ENCODE peak calls at places on chromosome 17, in eight cellular contexts. E is GM12891, L is uterus, O is vagina, C is A549, H is H54, N is testis, X is ovary. D is an unnamed sample.

GRCh38 chr17:33451221-33451620 is 158.1 kb upstream of the ASIC2 start:
- DNase-seq in E (no peak), L (no peak), O (no peak), C (no peak), H (no peak), N (no peak), X (no peak), D (no peak)

GRCh38 chr17:74994440-74994839 is 7.0 kb downstream of the CDR2L start:
- DNase-seq in E (no peak), L (no peak), O (no peak), C (no peak), H (no peak), N (no peak), X (no peak), D (no peak)

GRCh38 chr17:58965221-58965620 is 141.5 kb downstream of the TRIM37 start:
- DNase-seq in E (no peak), L (no peak), O (no peak), C (no peak), H (no peak), N (no peak), X (no peak), D (no peak)

GRCh38 chr17:16108386-16108785 is 106.9 kb downstream of the NCOR1 start:
- DNase-seq in E (no peak), L (no peak), O (no peak), C (no peak), H (no peak), N (no peak), X (no peak), D (no peak)

GRCh38 chr17:12046786-12047185 is 26.1 kb downstream of the MAP2K4 start:
- DNase-seq in E (no peak), L (no peak), O (no peak), C (no peak), H (no peak), N (no peak), X (no peak), D (no peak)

GRCh38 chr17:45801386-45801785 is 17.3 kb downstream of the CRHR1 start:
- DNase-seq in E (no peak), L (no peak), O (no peak), C (no peak), H (no peak), N (no peak), X (no peak), D (no peak)

GRCh38 chr17:10875984-10876555 is 38.2 kb upstream of the PIRT start:
- DNase-seq in E (peak), L (peak), O (no peak), C (peak), H (peak), N (peak), X (peak), D (no peak)

GRCh38 chr17:40139566-40140058 is 725 bp upstream of the CASC3 start:
- DNase-seq in E (peak), L (peak), O (no peak), C (no peak), H (no peak), N (no peak), X (peak), D (no peak)

GRCh38 chr17:73432624-73433190 is 120.9 kb upstream of the CDC42EP4 start:
- DNase-seq in E (no peak), L (no peak), O (no peak), C (no peak), H (no peak), N (no peak), X (no peak), D (no peak)

GRCh38 chr17:31754239-31754945 is 104.7 kb downstream of the COPRS start:
- DNase-seq in E (no peak), L (no peak), O (no peak), C (no peak), H (peak), N (no peak), X (no peak), D (no peak)

GRCh38 chr17:72233981-72234380 is 113.2 kb downstream of the SOX9 start:
- DNase-seq in E (no peak), L (no peak), O (no peak), C (no peak), H (no peak), N (no peak), X (no peak), D (no peak)

DNA sequence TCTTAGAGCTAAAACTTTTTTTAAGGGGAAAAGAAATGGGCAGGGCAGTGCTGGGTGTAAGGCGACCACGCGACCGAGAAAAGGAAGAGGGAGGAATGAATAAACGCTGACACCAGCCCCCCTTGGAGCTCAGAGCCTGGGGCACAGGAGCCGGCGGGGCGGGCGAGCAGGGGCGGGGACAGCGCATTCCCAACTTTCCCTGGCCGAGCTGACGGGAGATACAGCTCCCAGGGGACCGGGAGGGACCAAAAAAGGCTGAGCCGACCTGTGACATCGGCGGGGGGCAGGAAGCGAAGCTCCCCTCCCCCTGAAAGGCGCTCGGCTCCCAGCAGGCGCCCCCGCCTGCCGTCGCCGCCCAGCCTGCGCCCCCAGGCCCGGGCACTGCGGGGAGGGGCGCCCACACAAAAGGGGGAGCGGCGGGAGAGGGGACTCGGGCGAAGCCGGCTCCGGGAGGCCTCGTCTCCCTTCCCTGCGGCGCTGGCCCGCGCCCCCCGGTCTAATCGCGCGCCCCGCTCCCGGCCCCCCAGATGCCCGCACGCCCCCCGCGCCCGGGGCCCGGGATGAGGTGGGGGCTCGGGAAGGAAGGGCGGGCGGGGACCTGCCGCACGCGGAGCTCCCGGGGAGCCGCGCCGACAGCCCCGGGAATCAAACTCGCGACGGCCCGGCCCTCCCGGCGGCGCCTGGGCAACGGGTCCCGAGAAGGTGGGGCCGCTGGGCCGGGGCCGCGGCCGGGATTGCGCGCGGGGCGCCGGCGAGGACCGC is 610 bp downstream of the CUEDC1 start:
- DNase-seq in E (no peak), L (peak), O (no peak), C (peak), H (peak), N (peak), X (peak), D (peak)
- TF ChIP-seq POLR2A in E (no peak), L (peak), O (no peak), C (peak), H (peak), N (no peak), X (peak), D (no peak)

DNA sequence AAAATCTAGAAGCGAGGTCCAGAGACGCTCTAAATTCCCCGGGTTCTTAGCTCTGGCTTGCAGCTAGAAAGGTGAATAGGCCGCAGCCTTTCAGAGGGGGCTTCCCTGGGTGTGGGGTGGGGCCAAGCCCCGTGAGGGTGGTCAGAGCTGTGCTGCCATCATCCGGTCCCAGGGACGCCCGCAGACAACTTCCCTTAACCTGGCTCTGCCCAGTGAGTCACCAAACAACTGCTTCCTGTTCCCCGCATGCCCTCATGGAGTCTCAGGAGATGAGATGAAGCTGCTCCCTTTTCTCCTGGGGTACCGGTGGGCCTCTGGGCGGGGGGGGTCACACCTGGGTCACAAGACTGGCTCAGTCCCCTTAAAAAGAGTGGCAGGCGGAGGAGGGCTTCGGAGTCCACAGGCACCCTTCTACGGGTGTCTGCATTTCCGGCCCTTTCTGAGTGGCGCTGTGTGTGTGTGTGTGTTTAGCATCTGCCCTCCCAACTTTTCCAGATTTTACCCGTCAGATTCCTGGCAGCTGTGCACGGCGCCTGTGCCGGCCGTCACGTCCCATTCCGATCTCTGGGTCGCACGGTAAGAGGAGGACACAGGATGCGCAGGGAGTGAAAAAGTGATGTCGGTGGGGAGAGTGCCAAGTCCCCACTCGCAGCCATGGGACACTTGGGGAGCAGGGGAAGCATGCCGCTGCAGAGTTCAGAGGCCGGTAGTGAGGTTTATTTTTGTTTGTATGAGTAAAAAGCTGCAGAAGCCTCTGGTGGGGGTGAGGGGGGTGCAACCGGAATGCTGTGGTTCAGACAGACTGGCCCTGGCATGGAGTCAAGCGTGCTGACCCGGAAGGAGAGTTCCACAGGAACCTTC is 16.7 kb downstream of the HIC1 start:
- DNase-seq in E (no peak), L (peak), O (no peak), C (no peak), H (no peak), N (no peak), X (peak), D (peak)
- TF ChIP-seq POLR2A in E (no peak), L (peak), O (no peak), C (no peak), H (no peak), N (no peak), X (no peak), D (no peak)

DNA sequence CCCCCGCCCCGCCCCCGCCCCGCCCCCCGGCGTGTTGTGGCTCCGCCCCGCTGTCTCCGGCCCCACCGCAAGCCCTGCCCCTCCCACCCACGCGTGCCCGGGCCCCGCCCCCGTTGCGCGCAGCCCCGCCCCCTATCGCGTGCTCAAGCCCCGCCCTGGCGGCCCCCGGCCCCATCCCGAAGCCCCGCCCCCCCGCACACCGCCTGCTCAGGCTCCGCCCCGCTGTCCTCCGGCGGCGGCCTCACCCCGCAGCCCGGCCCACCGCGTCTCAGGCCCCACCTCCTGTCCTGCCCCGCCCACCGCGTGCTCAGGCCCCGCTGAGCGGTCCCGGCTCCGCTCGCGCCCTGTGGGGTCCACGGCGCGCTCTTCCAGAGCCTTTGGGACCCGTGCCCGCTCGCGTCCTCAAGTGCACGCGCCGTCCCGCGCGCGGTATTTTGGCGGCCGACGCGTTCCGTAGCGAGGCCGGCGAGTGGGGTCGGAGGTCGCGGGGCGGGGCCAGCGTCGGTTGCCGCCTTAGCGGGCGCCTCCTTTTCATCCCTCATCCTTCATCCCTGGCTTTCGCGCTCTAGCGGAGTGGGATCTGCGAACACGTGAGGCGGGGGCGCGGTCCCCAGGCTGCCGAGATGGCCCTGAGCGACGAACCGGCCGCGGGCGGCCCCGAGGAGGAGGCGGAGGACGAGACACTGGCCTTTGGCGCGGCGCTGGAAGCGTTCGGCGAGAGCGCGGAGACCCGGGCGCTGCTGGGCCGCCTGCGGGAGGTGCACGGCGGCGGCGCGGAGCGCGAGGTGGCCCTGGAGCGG is at the start of gene TBCD:
- DNase-seq in E (peak), L (peak), O (peak), C (peak), H (peak), N (peak), X (peak), D (peak)
- TF ChIP-seq POLR2A in E (no peak), L (peak), O (no peak), C (peak), H (peak), N (no peak), X (peak), D (no peak)

DNA sequence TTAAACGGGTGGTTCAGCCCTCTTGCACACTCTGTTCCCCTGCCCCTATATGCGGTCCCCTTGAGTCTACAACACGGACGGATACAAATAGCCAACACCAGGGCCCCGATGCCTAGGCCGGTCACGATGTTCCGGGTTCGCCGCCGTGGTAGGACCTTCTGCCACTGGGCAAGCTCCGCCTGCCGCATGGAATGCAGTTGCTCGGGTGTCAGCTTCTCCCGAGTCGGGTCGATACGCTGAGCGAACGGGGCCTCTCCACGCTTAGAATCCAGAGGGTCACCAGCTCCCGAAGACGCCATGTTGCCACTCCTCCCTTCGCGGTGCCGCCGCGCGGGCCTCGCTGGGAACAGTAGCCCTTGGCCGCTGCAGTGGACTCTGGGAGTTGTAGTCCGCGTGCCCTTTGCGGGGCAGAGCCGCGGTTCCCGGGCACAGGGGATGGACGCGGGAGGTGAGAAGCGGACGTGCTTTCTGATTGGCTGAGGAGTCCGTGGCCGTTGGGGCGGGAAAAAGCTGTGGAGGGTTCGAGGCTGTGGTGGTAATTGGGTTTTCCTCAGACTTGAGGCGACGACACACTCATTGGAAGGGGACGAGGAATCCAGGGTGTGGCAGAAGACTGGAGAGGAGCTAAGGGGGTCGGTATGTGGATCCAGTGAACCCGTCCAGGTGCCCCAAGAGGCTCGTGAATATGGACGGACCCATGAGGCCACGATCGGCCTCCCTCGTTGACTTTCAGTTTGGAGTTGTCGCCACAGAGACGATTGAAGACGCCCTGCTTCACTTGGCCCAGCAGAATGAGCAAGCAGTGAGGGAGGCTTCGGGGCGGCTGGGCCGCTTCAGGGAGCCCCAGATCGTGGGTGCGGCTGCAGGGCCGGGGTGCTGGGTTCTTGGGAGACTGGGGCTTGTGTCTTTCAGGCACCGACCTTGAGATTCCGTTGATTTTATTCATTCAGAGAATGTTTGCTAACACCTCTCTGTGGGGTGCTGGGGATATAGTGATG is at the start of the genes CNTD1 and COA3:
- DNase-seq in E (peak), L (peak), O (no peak), C (peak), H (peak), N (peak), X (peak), D (peak)
- TF ChIP-seq POLR2A in E (peak), L (no peak), O (no peak), C (peak), H (peak), N (no peak), X (no peak), D (peak)

GRCh38 chr17:8154608-8155152 is 2.5 kb upstream of the PER1 start:
- DNase-seq in E (no peak), L (no peak), O (no peak), C (no peak), H (no peak), N (no peak), X (no peak), D (no peak)
- TF ChIP-seq POLR2A in E (no peak), L (no peak), O (no peak), C (no peak), H (no peak), N (no peak), X (peak), D (no peak)

GRCh38 chr17:81388091-81388611 is 7.1 kb upstream of the BAHCC1 start:
- DNase-seq in E (no peak), L (peak), O (no peak), C (no peak), H (no peak), N (no peak), X (peak), D (peak)

GRCh38 chr17:81386646-81387234 is 8.5 kb upstream of the BAHCC1 start:
- DNase-seq in E (no peak), L (peak), O (no peak), C (no peak), H (no peak), N (no peak), X (peak), D (no peak)

GRCh38 chr17:81388612-81389367 is 6.5 kb upstream of the BAHCC1 start:
- DNase-seq in E (no peak), L (peak), O (no peak), C (no peak), H (no peak), N (no peak), X (peak), D (no peak)

GRCh38 chr17:81386141-81386645 is 9.1 kb upstream of the BAHCC1 start:
- DNase-seq in E (no peak), L (no peak), O (no peak), C (no peak), H (no peak), N (no peak), X (no peak), D (no peak)

DNA sequence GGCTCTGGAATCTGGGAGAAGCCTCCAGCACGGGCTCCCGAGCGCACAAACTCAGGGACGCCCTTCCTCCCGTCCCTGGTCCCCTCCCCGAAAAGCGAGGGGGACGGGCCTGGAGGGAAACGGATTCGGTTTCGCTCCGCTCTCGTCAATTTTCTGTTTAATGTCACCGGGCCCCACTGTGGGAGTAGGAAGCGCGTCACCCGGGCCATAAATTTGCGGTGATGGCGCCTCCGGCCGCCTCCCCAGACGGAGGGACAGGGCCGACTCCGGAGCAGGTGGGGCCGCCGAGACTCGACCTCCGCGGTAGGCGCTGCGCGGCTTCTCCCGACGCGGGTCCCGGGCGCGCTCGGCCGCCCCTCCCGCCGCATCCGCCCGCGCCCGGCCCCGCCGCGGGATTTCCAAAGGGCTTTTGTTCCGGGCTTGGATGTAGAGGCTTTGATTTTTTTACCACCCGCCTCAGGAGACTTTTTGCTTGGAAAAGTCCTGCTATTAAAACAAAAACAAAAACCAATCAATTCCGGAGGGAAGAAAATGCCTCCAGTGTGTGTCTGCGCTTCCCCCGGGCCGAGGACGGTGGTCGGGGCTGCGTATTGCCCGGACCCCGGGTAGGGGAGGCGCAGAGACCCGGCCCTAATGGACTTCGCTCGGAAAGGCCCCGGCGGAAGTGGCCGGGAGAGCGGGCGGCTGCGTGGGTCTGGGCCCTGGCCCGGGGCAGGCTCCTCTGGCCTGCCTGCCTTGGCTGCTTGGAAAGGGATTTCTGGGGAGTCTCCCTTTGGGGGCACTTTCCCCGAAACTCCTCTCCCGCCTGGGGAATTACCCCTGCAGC is 7.8 kb upstream of the BAHCC1 start:
- DNase-seq in E (peak), L (peak), O (no peak), C (peak), H (no peak), N (no peak), X (peak), D (peak)
- TF ChIP-seq POLR2A in E (no peak), L (peak), O (no peak), C (peak), H (peak), N (no peak), X (no peak), D (peak)

D was measured in right lobe of liver.